ENCODE peak calls at places on chromosomes 4 and X, in ten cellular contexts. One of them, this sample, is unnamed.

GRCh38 chr4:157220026-157220881 is at the start of gene GRIA2:
- DNase-seq in RWPE2: no peak
- DNase-seq in mammary epithelial cell: peak; percentile 53
- DNase-seq in PC-3: no peak
- DNase-seq in hepatocyte: peak; percentile 89
- DNase-seq in CD4-positive, CD25-positive, alpha-beta regulatory T cell: no peak
- DNase-seq in upper lobe of left lung: peak; percentile 25
- DNase-seq in cardiac muscle cell: peak; percentile 66
- DNase-seq in GM23338: peak; percentile 78
- DNase-seq in BE2C: peak; percentile 50
- DNase-seq in this sample: no peak

GRCh38 chr4:139808381-139809206 is 143.0 kb downstream of the MGST2 start:
- DNase-seq in PC-3: no peak
- DNase-seq in GM23338: no peak
- DNase-seq in cardiac muscle cell: no peak
- DNase-seq in RWPE2: no peak
- DNase-seq in CD4-positive, CD25-positive, alpha-beta regulatory T cell: no peak
- DNase-seq in mammary epithelial cell: no peak
- DNase-seq in upper lobe of left lung: no peak
- DNase-seq in hepatocyte: no peak
- DNase-seq in BE2C: no peak
- DNase-seq in this sample: no peak

GRCh38 chr4:25792200-25792791 is 70.5 kb downstream of the SEL1L3 start:
- DNase-seq in upper lobe of left lung: peak; percentile 61
- DNase-seq in GM23338: peak; percentile 71
- DNase-seq in BE2C: peak; percentile 68
- DNase-seq in hepatocyte: no peak
- DNase-seq in RWPE2: no peak
- DNase-seq in cardiac muscle cell: peak; percentile 29
- DNase-seq in mammary epithelial cell: no peak
- DNase-seq in CD4-positive, CD25-positive, alpha-beta regulatory T cell: no peak
- DNase-seq in PC-3: peak; percentile 70
- DNase-seq in this sample: peak; percentile 61

GRCh38 chr4:123430031-123430430 is 33.4 kb downstream of the SPRY1 start:
- DNase-seq in CD4-positive, CD25-positive, alpha-beta regulatory T cell: no peak
- DNase-seq in mammary epithelial cell: no peak
- DNase-seq in hepatocyte: no peak
- DNase-seq in BE2C: no peak
- DNase-seq in GM23338: no peak
- DNase-seq in upper lobe of left lung: no peak
- DNase-seq in RWPE2: no peak
- DNase-seq in cardiac muscle cell: no peak
- DNase-seq in PC-3: no peak
- DNase-seq in this sample: no peak

GRCh38 chr4:55214172-55214571 is 88.8 kb upstream of the KDR start:
- DNase-seq in upper lobe of left lung: no peak
- DNase-seq in hepatocyte: no peak
- DNase-seq in cardiac muscle cell: peak; percentile 15
- DNase-seq in BE2C: no peak
- DNase-seq in RWPE2: no peak
- DNase-seq in GM23338: no peak
- DNase-seq in mammary epithelial cell: peak; percentile 5
- DNase-seq in CD4-positive, CD25-positive, alpha-beta regulatory T cell: no peak
- DNase-seq in PC-3: peak; percentile 50
- DNase-seq in this sample: no peak

GRCh38 chr4:130074096-130074495 is 978.1 kb downstream of the C4orf33 start:
- DNase-seq in RWPE2: no peak
- DNase-seq in BE2C: no peak
- DNase-seq in mammary epithelial cell: no peak
- DNase-seq in CD4-positive, CD25-positive, alpha-beta regulatory T cell: no peak
- DNase-seq in GM23338: peak; percentile 31
- DNase-seq in cardiac muscle cell: no peak
- DNase-seq in upper lobe of left lung: no peak
- DNase-seq in PC-3: no peak
- DNase-seq in hepatocyte: no peak
- DNase-seq in this sample: no peak

GRCh38 chrX:132651411-132652086 is 162.7 kb upstream of the MBNL3 start:
- DNase-seq in mammary epithelial cell: no peak
- DNase-seq in upper lobe of left lung: no peak
- DNase-seq in GM23338: no peak
- DNase-seq in PC-3: peak; percentile 24
- DNase-seq in RWPE2: no peak
- DNase-seq in cardiac muscle cell: no peak
- DNase-seq in hepatocyte: no peak
- DNase-seq in BE2C: no peak
- DNase-seq in CD4-positive, CD25-positive, alpha-beta regulatory T cell: no peak
- DNase-seq in this sample: no peak

GRCh38 chr4:82560853-82561744 is 689 bp downstream of the TMEM150C start:
- DNase-seq in BE2C: peak; percentile 24
- DNase-seq in CD4-positive, CD25-positive, alpha-beta regulatory T cell: no peak
- DNase-seq in upper lobe of left lung: no peak
- DNase-seq in PC-3: no peak
- DNase-seq in cardiac muscle cell: no peak
- DNase-seq in hepatocyte: peak; percentile 14
- DNase-seq in mammary epithelial cell: no peak
- DNase-seq in GM23338: peak; percentile 50
- DNase-seq in RWPE2: no peak
- DNase-seq in this sample: peak; percentile 9

GRCh38 chrX:44314259-44314734 is 29.2 kb downstream of the EFHC2 start:
- DNase-seq in BE2C: peak; percentile 82
- DNase-seq in cardiac muscle cell: peak; percentile 86
- DNase-seq in PC-3: peak; percentile 42
- DNase-seq in upper lobe of left lung: peak; percentile 35
- DNase-seq in mammary epithelial cell: peak; percentile 6
- DNase-seq in GM23338: no peak
- DNase-seq in hepatocyte: peak; percentile 33
- DNase-seq in CD4-positive, CD25-positive, alpha-beta regulatory T cell: no peak
- DNase-seq in RWPE2: no peak
- DNase-seq in this sample: peak; percentile 10

GRCh38 chr4:80788798-80789197 is 241.7 kb upstream of the BMP3 start:
- DNase-seq in PC-3: no peak
- DNase-seq in CD4-positive, CD25-positive, alpha-beta regulatory T cell: no peak
- DNase-seq in upper lobe of left lung: no peak
- DNase-seq in BE2C: no peak
- DNase-seq in cardiac muscle cell: peak; percentile 19
- DNase-seq in GM23338: no peak
- DNase-seq in hepatocyte: peak; percentile 8
- DNase-seq in mammary epithelial cell: no peak
- DNase-seq in RWPE2: no peak
- DNase-seq in this sample: no peak

GRCh38 chr4:85170241-85170640 is 203.8 kb upstream of the WDFY3 start:
- DNase-seq in BE2C: no peak
- DNase-seq in PC-3: no peak
- DNase-seq in CD4-positive, CD25-positive, alpha-beta regulatory T cell: no peak
- DNase-seq in RWPE2: no peak
- DNase-seq in mammary epithelial cell: no peak
- DNase-seq in upper lobe of left lung: no peak
- DNase-seq in cardiac muscle cell: no peak
- DNase-seq in GM23338: no peak
- DNase-seq in hepatocyte: no peak
- DNase-seq in this sample: no peak

GRCh38 chrX:129360175-129360574 is 163.1 kb downstream of the SMARCA1 start:
- DNase-seq in cardiac muscle cell: peak; percentile 43
- DNase-seq in CD4-positive, CD25-positive, alpha-beta regulatory T cell: peak; percentile 1
- DNase-seq in upper lobe of left lung: peak; percentile 23
- DNase-seq in mammary epithelial cell: peak; percentile 34
- DNase-seq in hepatocyte: peak; percentile 53
- DNase-seq in GM23338: peak; percentile 74
- DNase-seq in PC-3: peak; percentile 74
- DNase-seq in BE2C: peak; percentile 34
- DNase-seq in RWPE2: no peak
- DNase-seq in this sample: peak; percentile 29

GRCh38 chr4:23373269-23373668 is 516.6 kb downstream of the PPARGC1A start:
- DNase-seq in mammary epithelial cell: peak; percentile 48
- DNase-seq in CD4-positive, CD25-positive, alpha-beta regulatory T cell: no peak
- DNase-seq in hepatocyte: peak; percentile 76
- DNase-seq in cardiac muscle cell: peak; percentile 70
- DNase-seq in GM23338: peak; percentile 33
- DNase-seq in BE2C: no peak
- DNase-seq in upper lobe of left lung: peak; percentile 90
- DNase-seq in RWPE2: no peak
- DNase-seq in PC-3: peak; percentile 63
- DNase-seq in this sample: peak; percentile 60

GRCh38 chrX:76127341-76127740 is 45.5 kb upstream of the PBDC1 start:
- DNase-seq in PC-3: no peak
- DNase-seq in RWPE2: no peak
- DNase-seq in BE2C: no peak
- DNase-seq in CD4-positive, CD25-positive, alpha-beta regulatory T cell: no peak
- DNase-seq in cardiac muscle cell: no peak
- DNase-seq in GM23338: peak; percentile 7
- DNase-seq in upper lobe of left lung: no peak
- DNase-seq in mammary epithelial cell: no peak
- DNase-seq in hepatocyte: peak; percentile 12
- DNase-seq in this sample: no peak

GRCh38 chr4:166043801-166044200 is 170.8 kb downstream of the TLL1 start:
- DNase-seq in mammary epithelial cell: no peak
- DNase-seq in CD4-positive, CD25-positive, alpha-beta regulatory T cell: no peak
- DNase-seq in upper lobe of left lung: no peak
- DNase-seq in PC-3: peak; percentile 35
- DNase-seq in GM23338: no peak
- DNase-seq in BE2C: no peak
- DNase-seq in hepatocyte: no peak
- DNase-seq in RWPE2: no peak
- DNase-seq in cardiac muscle cell: no peak
- DNase-seq in this sample: no peak

GRCh38 chr4:7788193-7788592 is 151.5 kb downstream of the AFAP1 start:
- DNase-seq in PC-3: no peak
- DNase-seq in cardiac muscle cell: no peak
- DNase-seq in hepatocyte: no peak
- DNase-seq in upper lobe of left lung: no peak
- DNase-seq in CD4-positive, CD25-positive, alpha-beta regulatory T cell: no peak
- DNase-seq in BE2C: no peak
- DNase-seq in RWPE2: peak; percentile 23
- DNase-seq in GM23338: peak; percentile 49
- DNase-seq in mammary epithelial cell: no peak
- DNase-seq in this sample: no peak
- H3K36me3 ChIP-seq in PC-3: peaks cover 32% of the 10 kb centered on the region
- H3K36me3 ChIP-seq in cardiac muscle cell: peaks cover 4% of the 10 kb centered on the region
- H3K36me3 ChIP-seq in hepatocyte: no peaks in the 10 kb centered on the region
- H3K36me3 ChIP-seq in upper lobe of left lung: no peaks in the 10 kb centered on the region
- H3K36me3 ChIP-seq in CD4-positive, CD25-positive, alpha-beta regulatory T cell: no peaks in the 10 kb centered on the region
- H3K36me3 ChIP-seq in BE2C: peaks cover 74% of the 10 kb centered on the region
- H3K36me3 ChIP-seq in RWPE2: peaks cover 61% of the 10 kb centered on the region
- H3K36me3 ChIP-seq in GM23338: no peaks in the 10 kb centered on the region
- H3K36me3 ChIP-seq in mammary epithelial cell: peaks cover 19% of the 10 kb centered on the region
- H3K36me3 ChIP-seq in this sample: peaks cover 10% of the 10 kb centered on the region

DNA sequence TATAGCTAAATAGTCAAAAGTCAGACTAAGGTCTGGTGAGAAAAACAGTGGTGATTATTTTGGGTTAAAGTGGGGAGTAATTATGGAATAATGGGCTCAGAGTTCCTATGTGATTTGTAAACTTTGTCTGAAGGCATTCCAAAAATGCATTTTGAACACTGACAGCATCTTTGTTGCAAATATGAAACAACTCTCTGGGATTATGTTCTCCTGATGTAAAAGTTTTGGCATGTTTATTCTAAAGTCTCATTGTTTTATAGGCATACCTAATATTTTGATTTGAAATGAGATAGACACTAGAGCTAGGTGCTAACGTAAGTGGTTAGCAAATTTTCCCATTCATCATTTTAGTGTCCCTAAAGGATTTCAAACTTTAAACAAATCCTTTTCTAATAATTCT is 140.9 kb upstream of the ANXA3 start:
- DNase-seq in hepatocyte: no peak
- DNase-seq in PC-3: peak; percentile 25
- DNase-seq in CD4-positive, CD25-positive, alpha-beta regulatory T cell: no peak
- DNase-seq in GM23338: no peak
- DNase-seq in upper lobe of left lung: no peak
- DNase-seq in RWPE2: no peak
- DNase-seq in mammary epithelial cell: no peak
- DNase-seq in BE2C: no peak
- DNase-seq in cardiac muscle cell: no peak
- DNase-seq in this sample: no peak
- H3K36me3 ChIP-seq in hepatocyte: no peaks in the 10 kb centered on the region
- H3K36me3 ChIP-seq in PC-3: no peaks in the 10 kb centered on the region
- H3K36me3 ChIP-seq in CD4-positive, CD25-positive, alpha-beta regulatory T cell: no peaks in the 10 kb centered on the region
- H3K36me3 ChIP-seq in GM23338: peaks cover 19% of the 10 kb centered on the region
- H3K36me3 ChIP-seq in upper lobe of left lung: no peaks in the 10 kb centered on the region
- H3K36me3 ChIP-seq in RWPE2: no peaks in the 10 kb centered on the region
- H3K36me3 ChIP-seq in mammary epithelial cell: no peaks in the 10 kb centered on the region
- H3K36me3 ChIP-seq in BE2C: peaks cover 13% of the 10 kb centered on the region
- H3K36me3 ChIP-seq in cardiac muscle cell: no peaks in the 10 kb centered on the region
- H3K36me3 ChIP-seq in this sample: no peaks in the 10 kb centered on the region

DNA sequence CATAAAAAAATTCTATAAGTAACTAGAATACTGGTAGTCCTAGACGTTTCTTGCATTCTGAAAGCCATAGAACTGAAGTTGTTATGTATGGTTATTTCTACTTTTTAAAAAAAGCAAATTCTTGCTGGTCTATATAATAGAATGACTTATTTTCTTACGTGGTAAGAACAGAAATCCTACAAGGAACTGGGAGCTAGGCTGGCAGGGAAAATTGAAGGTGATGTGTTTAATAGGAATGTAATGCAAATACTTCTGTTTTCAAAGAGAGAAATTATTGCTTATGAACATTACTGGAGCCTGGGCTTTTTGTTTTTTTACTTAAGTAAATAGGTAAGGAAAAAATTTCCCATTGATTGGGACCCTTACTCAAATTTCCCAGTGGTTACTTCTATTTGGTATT is 8.9 kb downstream of the CCNA2 start:
- DNase-seq in upper lobe of left lung: no peak
- DNase-seq in hepatocyte: no peak
- DNase-seq in PC-3: no peak
- DNase-seq in RWPE2: no peak
- DNase-seq in CD4-positive, CD25-positive, alpha-beta regulatory T cell: no peak
- DNase-seq in BE2C: no peak
- DNase-seq in mammary epithelial cell: no peak
- DNase-seq in GM23338: no peak
- DNase-seq in cardiac muscle cell: no peak
- DNase-seq in this sample: no peak
- H3K36me3 ChIP-seq in upper lobe of left lung: peaks cover 10% of the 10 kb centered on the region
- H3K36me3 ChIP-seq in hepatocyte: no peaks in the 10 kb centered on the region
- H3K36me3 ChIP-seq in PC-3: peaks cover 53% of the 10 kb centered on the region
- H3K36me3 ChIP-seq in RWPE2: peaks cover 100% of the 10 kb centered on the region
- H3K36me3 ChIP-seq in CD4-positive, CD25-positive, alpha-beta regulatory T cell: peaks cover 82% of the 10 kb centered on the region
- H3K36me3 ChIP-seq in BE2C: peaks cover 89% of the 10 kb centered on the region
- H3K36me3 ChIP-seq in mammary epithelial cell: peaks cover 54% of the 10 kb centered on the region
- H3K36me3 ChIP-seq in GM23338: peaks cover 85% of the 10 kb centered on the region
- H3K36me3 ChIP-seq in cardiac muscle cell: peaks cover 72% of the 10 kb centered on the region
- H3K36me3 ChIP-seq in this sample: no peaks in the 10 kb centered on the region

DNA sequence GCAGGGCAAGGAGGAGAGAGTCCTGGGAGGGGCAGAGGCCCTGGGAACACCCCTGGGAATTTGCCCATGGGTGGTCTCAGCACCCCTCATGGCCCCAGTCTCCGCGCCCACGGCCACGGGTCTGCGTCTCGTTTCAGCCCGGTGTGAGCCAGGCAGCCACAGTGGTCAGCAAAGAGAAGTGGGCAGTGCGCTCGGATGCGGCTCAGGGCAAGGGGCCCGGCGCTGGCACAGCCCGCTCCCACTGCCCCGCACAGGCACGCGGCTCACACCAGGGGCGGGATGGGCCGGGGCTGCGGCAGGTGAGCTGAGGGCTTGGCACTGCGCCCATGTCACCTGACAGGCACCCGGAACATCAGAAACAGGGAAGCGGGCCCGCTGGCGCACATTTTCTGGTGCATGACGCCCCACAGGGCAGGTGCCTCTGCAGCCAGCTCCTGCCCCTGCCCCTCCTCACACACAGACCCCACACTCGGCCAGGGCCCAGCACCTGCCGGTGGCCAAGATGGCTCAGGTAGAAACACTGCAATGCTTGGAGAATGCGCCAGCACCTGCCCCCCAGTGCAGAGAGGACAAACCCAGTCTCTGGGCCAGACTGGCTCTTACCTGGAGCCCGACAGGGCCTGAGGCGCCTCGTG is 41.9 kb upstream of the MXD4 start:
- DNase-seq in mammary epithelial cell: no peak
- DNase-seq in RWPE2: no peak
- DNase-seq in GM23338: no peak
- DNase-seq in CD4-positive, CD25-positive, alpha-beta regulatory T cell: no peak
- DNase-seq in cardiac muscle cell: no peak
- DNase-seq in BE2C: no peak
- DNase-seq in PC-3: no peak
- DNase-seq in upper lobe of left lung: no peak
- DNase-seq in hepatocyte: no peak
- DNase-seq in this sample: peak; percentile 35
- H3K36me3 ChIP-seq in mammary epithelial cell: no peaks in the 10 kb centered on the region
- H3K36me3 ChIP-seq in RWPE2: no peaks in the 10 kb centered on the region
- H3K36me3 ChIP-seq in GM23338: no peaks in the 10 kb centered on the region
- H3K36me3 ChIP-seq in CD4-positive, CD25-positive, alpha-beta regulatory T cell: peaks cover 5% of the 10 kb centered on the region
- H3K36me3 ChIP-seq in cardiac muscle cell: no peaks in the 10 kb centered on the region
- H3K36me3 ChIP-seq in BE2C: no peaks in the 10 kb centered on the region
- H3K36me3 ChIP-seq in PC-3: no peaks in the 10 kb centered on the region
- H3K36me3 ChIP-seq in upper lobe of left lung: no peaks in the 10 kb centered on the region
- H3K36me3 ChIP-seq in hepatocyte: no peaks in the 10 kb centered on the region
- H3K36me3 ChIP-seq in this sample: no peaks in the 10 kb centered on the region

This sample was measured in transverse colon.